ENCODE peak calls at places on chromosomes 7 and 10, in five cellular contexts. One of them, this sample, is unnamed.

GRCh38 chr10:45308707-45309106 is 6.7 kb downstream of the OR13A1 start:
- DNase-seq in HCT116: peak
- DNase-seq in GM12878: peak
- DNase-seq in K562: peak
- DNase-seq in H1: no peak
- DNase-seq in this sample: no peak

GRCh38 chr7:113774182-113774807 is 144.5 kb downstream of the PPP1R3A start:
- DNase-seq in H1: no peak
- DNase-seq in HCT116: peak
- DNase-seq in K562: peak
- DNase-seq in GM12878: no peak
- DNase-seq in this sample: peak

GRCh38 chr10:103067951-103068350 is 125.1 kb downstream of the NT5C2 start:
- DNase-seq in GM12878: no peak
- DNase-seq in K562: peak
- DNase-seq in H1: no peak
- DNase-seq in HCT116: no peak
- DNase-seq in this sample: no peak

GRCh38 chr7:1225462-1226154 is 7.1 kb upstream of the UNCX start:
- DNase-seq in H1: no peak
- DNase-seq in HCT116: no peak
- DNase-seq in K562: peak
- DNase-seq in GM12878: no peak
- DNase-seq in this sample: no peak

GRCh38 chr7:133545613-133546012 is 292.7 kb downstream of the EXOC4 start:
- DNase-seq in H1: no peak
- DNase-seq in HCT116: no peak
- DNase-seq in GM12878: no peak
- DNase-seq in K562: no peak
- DNase-seq in this sample: no peak

GRCh38 chr7:101932053-101932452 is 114.6 kb downstream of the CUX1 start:
- DNase-seq in K562: no peak
- DNase-seq in GM12878: no peak
- DNase-seq in HCT116: no peak
- DNase-seq in H1: no peak
- DNase-seq in this sample: no peak

GRCh38 chr7:132206594-132206993 is 369.7 kb downstream of the PLXNA4 start:
- DNase-seq in HCT116: no peak
- DNase-seq in K562: no peak
- DNase-seq in H1: no peak
- DNase-seq in GM12878: no peak
- DNase-seq in this sample: no peak

GRCh38 chr7:24283900-24284698 is at the start of gene NPY:
- DNase-seq in GM12878: no peak
- DNase-seq in HCT116: no peak
- DNase-seq in K562: no peak
- DNase-seq in H1: no peak
- DNase-seq in this sample: no peak

GRCh38 chr10:76736848-76737495 is 900.6 kb downstream of the KCNMA1 start:
- DNase-seq in GM12878: no peak
- DNase-seq in K562: no peak
- DNase-seq in H1: no peak
- DNase-seq in HCT116: no peak
- DNase-seq in this sample: no peak

GRCh38 chr7:118182618-118183253 is 1.2 kb upstream of the LSM8 start:
- DNase-seq in H1: no peak
- DNase-seq in GM12878: no peak
- DNase-seq in K562: no peak
- DNase-seq in HCT116: no peak
- DNase-seq in this sample: no peak

GRCh38 chr7:28767356-28767755 is 190.8 kb downstream of the TRIL start:
- DNase-seq in H1: no peak
- DNase-seq in K562: no peak
- DNase-seq in GM12878: no peak
- DNase-seq in HCT116: no peak
- DNase-seq in this sample: no peak

GRCh38 chr10:43437141-43437860 is 390 bp downstream of the ZNF487 start:
- DNase-seq in HCT116: no peak
- DNase-seq in GM12878: no peak
- DNase-seq in K562: no peak
- DNase-seq in H1: no peak
- DNase-seq in this sample: no peak

GRCh38 chr7:51234609-51235308 is 81.8 kb downstream of the COBL start:
- DNase-seq in K562: no peak
- DNase-seq in GM12878: no peak
- DNase-seq in H1: no peak
- DNase-seq in HCT116: no peak
- DNase-seq in this sample: no peak

GRCh38 chr7:22444181-22444966 is 55.6 kb downstream of the STEAP1B start:
- DNase-seq in K562: no peak
- DNase-seq in H1: no peak
- DNase-seq in HCT116: no peak
- DNase-seq in GM12878: no peak
- DNase-seq in this sample: peak

GRCh38 chr7:143279186-143280098 is 5.3 kb upstream of the TMEM139 start:
- DNase-seq in K562: no peak
- DNase-seq in HCT116: no peak
- DNase-seq in GM12878: no peak
- DNase-seq in H1: no peak
- DNase-seq in this sample: peak

GRCh38 chr7:93973134-93973533 is 31.0 kb downstream of the BET1 start:
- DNase-seq in HCT116: no peak
- DNase-seq in GM12878: no peak
- DNase-seq in H1: no peak
- DNase-seq in K562: no peak
- DNase-seq in this sample: no peak

GRCh38 chr7:40882071-40882658 is 747.4 kb downstream of the SUGCT start:
- DNase-seq in HCT116: no peak
- DNase-seq in GM12878: no peak
- DNase-seq in K562: no peak
- DNase-seq in H1: no peak
- DNase-seq in this sample: no peak

GRCh38 chr10:85900060-85900459 is 466.5 kb downstream of the GRID1 start:
- DNase-seq in H1: no peak
- DNase-seq in HCT116: no peak
- DNase-seq in K562: no peak
- DNase-seq in GM12878: no peak
- DNase-seq in this sample: no peak

GRCh38 chr7:150999497-151000225 is 8.8 kb downstream of the NOS3 start:
- DNase-seq in GM12878: no peak
- DNase-seq in K562: no peak
- DNase-seq in H1: no peak
- DNase-seq in HCT116: no peak
- DNase-seq in this sample: no peak

GRCh38 chr7:66522518-66522917 is 106.2 kb upstream of the KCTD7 start:
- DNase-seq in H1: no peak
- DNase-seq in K562: no peak
- DNase-seq in GM12878: no peak
- DNase-seq in HCT116: no peak
- DNase-seq in this sample: no peak

GRCh38 chr10:4162571-4163286 is 377.7 kb upstream of the KLF6 start:
- DNase-seq in GM12878: no peak
- DNase-seq in HCT116: no peak
- DNase-seq in K562: no peak
- DNase-seq in H1: no peak
- DNase-seq in this sample: no peak

GRCh38 chr10:79053481-79054202 is 15.1 kb upstream of the ZMIZ1 start:
- DNase-seq in GM12878: no peak
- DNase-seq in H1: no peak
- DNase-seq in K562: no peak
- DNase-seq in HCT116: no peak
- DNase-seq in this sample: no peak

GRCh38 chr10:26869528-26869927 is 8.8 kb upstream of the ABI1 start:
- DNase-seq in K562: peak
- DNase-seq in GM12878: no peak
- DNase-seq in HCT116: no peak
- DNase-seq in H1: no peak
- DNase-seq in this sample: peak
- TF ChIP-seq SRF in K562: no peak
- TF ChIP-seq SRF in GM12878: no peak
- TF ChIP-seq SRF in HCT116: no peak
- TF ChIP-seq SRF in H1: no peak
- TF ChIP-seq SRF in this sample: no peak

GRCh38 chr7:96440328-96440727 is 118.4 kb upstream of the SLC25A13 start:
- DNase-seq in HCT116: no peak
- DNase-seq in H1: no peak
- DNase-seq in GM12878: no peak
- DNase-seq in K562: no peak
- DNase-seq in this sample: no peak
- TF ChIP-seq JUND in HCT116: no peak
- TF ChIP-seq JUND in H1: no peak
- TF ChIP-seq JUND in GM12878: no peak
- TF ChIP-seq JUND in K562: no peak
- TF ChIP-seq JUND in this sample: no peak

GRCh38 chr7:116647861-116648260 is 24.1 kb upstream of the MET start:
- DNase-seq in GM12878: no peak
- DNase-seq in K562: no peak
- DNase-seq in HCT116: no peak
- DNase-seq in H1: no peak
- DNase-seq in this sample: no peak
- TF ChIP-seq SRF in GM12878: no peak
- TF ChIP-seq SRF in K562: no peak
- TF ChIP-seq SRF in HCT116: no peak
- TF ChIP-seq SRF in H1: no peak
- TF ChIP-seq SRF in this sample: no peak

GRCh38 chr10:99280472-99280871 is 44.8 kb upstream of the HPSE2 start:
- DNase-seq in GM12878: no peak
- DNase-seq in K562: no peak
- DNase-seq in HCT116: no peak
- DNase-seq in H1: no peak
- DNase-seq in this sample: no peak

GRCh38 chr10:99276848-99277486 is 41.3 kb upstream of the HPSE2 start:
- DNase-seq in H1: no peak
- DNase-seq in GM12878: no peak
- DNase-seq in HCT116: peak
- DNase-seq in K562: peak
- DNase-seq in this sample: peak

GRCh38 chr10:99279626-99280111 is 44.0 kb upstream of the HPSE2 start:
- DNase-seq in K562: no peak
- DNase-seq in H1: no peak
- DNase-seq in HCT116: no peak
- DNase-seq in GM12878: no peak
- DNase-seq in this sample: no peak
- TF ChIP-seq JUND in K562: no peak
- TF ChIP-seq JUND in H1: no peak
- TF ChIP-seq JUND in HCT116: no peak
- TF ChIP-seq JUND in GM12878: no peak
- TF ChIP-seq JUND in this sample: no peak

GRCh38 chr7:139774376-139774775 is 3.4 kb downstream of the HIPK2 start:
- DNase-seq in HCT116: no peak
- DNase-seq in H1: no peak
- DNase-seq in GM12878: no peak
- DNase-seq in K562: no peak
- DNase-seq in this sample: no peak
- TF ChIP-seq SRF in HCT116: no peak
- TF ChIP-seq SRF in H1: no peak
- TF ChIP-seq SRF in GM12878: no peak
- TF ChIP-seq SRF in K562: no peak
- TF ChIP-seq SRF in this sample: no peak

DNA sequence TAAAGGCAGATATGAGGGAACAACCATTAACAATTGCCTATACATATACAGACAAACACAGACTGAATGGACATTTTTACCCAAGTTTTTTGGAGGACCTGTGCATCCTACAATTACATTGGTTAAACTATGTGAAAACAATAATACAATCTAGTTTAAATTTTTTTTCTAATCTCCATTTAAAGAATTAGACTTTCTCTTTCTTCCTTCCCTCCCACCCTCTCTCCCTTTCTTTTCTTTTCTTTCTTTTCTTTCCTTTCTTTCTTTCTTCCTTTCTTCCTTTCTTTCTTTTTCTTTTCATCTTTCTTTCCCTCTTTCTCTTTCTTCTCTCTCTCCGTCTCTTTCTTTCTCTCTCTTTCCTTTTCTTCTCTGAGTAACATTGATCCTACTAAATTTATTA is 183.7 kb downstream of the HDAC9 start:
- DNase-seq in K562: no peak
- DNase-seq in GM12878: no peak
- DNase-seq in HCT116: no peak
- DNase-seq in H1: no peak
- DNase-seq in this sample: no peak
- TF ChIP-seq JUND in K562: no peak
- TF ChIP-seq JUND in GM12878: no peak
- TF ChIP-seq JUND in HCT116: no peak
- TF ChIP-seq JUND in H1: no peak
- TF ChIP-seq JUND in this sample: no peak

GRCh38 chr7:8433477-8434289 is at the start of gene NXPH1:
- DNase-seq in H1: no peak
- DNase-seq in K562: peak
- DNase-seq in GM12878: no peak
- DNase-seq in HCT116: no peak
- DNase-seq in this sample: peak
- TF ChIP-seq SRF in H1: no peak
- TF ChIP-seq SRF in K562: no peak
- TF ChIP-seq SRF in GM12878: no peak
- TF ChIP-seq SRF in HCT116: no peak
- TF ChIP-seq SRF in this sample: no peak

DNA sequence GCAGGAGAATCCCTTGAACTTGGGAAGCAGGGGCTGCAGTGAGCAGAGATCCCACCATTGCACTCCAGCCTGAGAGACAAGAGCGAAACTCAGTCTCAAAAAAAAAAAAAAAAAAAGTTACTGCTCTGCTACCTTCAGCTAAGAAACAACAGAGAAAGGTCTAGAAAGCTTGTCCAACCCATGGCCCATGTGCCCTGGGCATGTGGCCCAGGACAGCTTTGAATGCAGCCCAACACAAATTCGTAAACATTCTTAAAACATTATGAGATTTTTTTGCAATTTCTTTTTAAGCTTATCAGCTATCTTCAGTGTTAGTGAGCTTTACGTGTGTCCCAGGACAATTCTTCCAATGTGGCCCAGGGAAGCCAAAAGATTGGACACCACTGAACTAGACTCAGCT is 22.9 kb downstream of the PLXDC2 start:
- DNase-seq in HCT116: no peak
- DNase-seq in GM12878: no peak
- DNase-seq in H1: no peak
- DNase-seq in K562: no peak
- DNase-seq in this sample: no peak
- TF ChIP-seq JUND in HCT116: no peak
- TF ChIP-seq JUND in GM12878: no peak
- TF ChIP-seq JUND in H1: no peak
- TF ChIP-seq JUND in K562: no peak
- TF ChIP-seq JUND in this sample: no peak

GRCh38 chr10:61081331-61081730 is 137.3 kb upstream of the RHOBTB1 start:
- DNase-seq in GM12878: no peak
- DNase-seq in K562: no peak
- DNase-seq in H1: no peak
- DNase-seq in HCT116: no peak
- DNase-seq in this sample: no peak

GRCh38 chr10:61084493-61084892 is 140.5 kb upstream of the RHOBTB1 start:
- DNase-seq in GM12878: no peak
- DNase-seq in HCT116: no peak
- DNase-seq in K562: no peak
- DNase-seq in H1: no peak
- DNase-seq in this sample: no peak

GRCh38 chr10:61076572-61077114 is 132.7 kb upstream of the RHOBTB1 start:
- DNase-seq in K562: no peak
- DNase-seq in HCT116: no peak
- DNase-seq in GM12878: no peak
- DNase-seq in H1: no peak
- DNase-seq in this sample: no peak

GRCh38 chr10:61078542-61078941 is 134.6 kb upstream of the RHOBTB1 start:
- DNase-seq in H1: no peak
- DNase-seq in GM12878: no peak
- DNase-seq in HCT116: no peak
- DNase-seq in K562: no peak
- DNase-seq in this sample: no peak
- TF ChIP-seq SRF in H1: no peak
- TF ChIP-seq SRF in GM12878: no peak
- TF ChIP-seq SRF in HCT116: no peak
- TF ChIP-seq SRF in K562: no peak
- TF ChIP-seq SRF in this sample: no peak